ENCODE peak calls at places on chromosomes 7 and 10, in seven cellular contexts. A, H, Q, N, P, T and I are unnamed samples.

GRCh38 chr7:132577206-132578049 is 1.2 kb upstream of the PLXNA4 start:
- DNase-seq in A (no peak), H (peak), Q (peak), N (no peak), P (peak), T (peak), I (peak)

GRCh38 chr7:150379590-150380379 is 655 bp downstream of the ZNF775 start:
- DNase-seq in A (no peak), H (peak), Q (no peak), N (no peak), P (no peak), T (no peak), I (peak)

GRCh38 chr10:125742465-125742864 is 23.0 kb downstream of the EDRF1 start:
- DNase-seq in A (no peak), H (no peak), Q (peak), N (no peak), P (no peak), T (no peak), I (no peak)

GRCh38 chr10:119191881-119192280 is 13.3 kb upstream of the PRDX3 start:
- DNase-seq in A (no peak), H (no peak), Q (no peak), N (no peak), P (no peak), T (peak), I (no peak)

GRCh38 chr7:156791241-156791640 is 101.7 kb downstream of the LMBR1 start:
- DNase-seq in A (no peak), H (no peak), Q (no peak), N (no peak), P (no peak), T (no peak), I (no peak)

GRCh38 chr7:158024351-158024715 is 563.3 kb downstream of the PTPRN2 start:
- DNase-seq in A (no peak), H (no peak), Q (no peak), N (no peak), P (no peak), T (no peak), I (no peak)

GRCh38 chr10:113958631-113959382 is 84.9 kb upstream of the ADRB1 start:
- DNase-seq in A (peak), H (no peak), Q (peak), N (no peak), P (peak), T (peak), I (peak)

GRCh38 chr10:44395396-44395795 is 10.5 kb upstream of the CXCL12 start:
- DNase-seq in A (no peak), H (no peak), Q (no peak), N (no peak), P (peak), T (no peak), I (no peak)

GRCh38 chr7:67777119-67777518 is 780.5 kb downstream of the TYW1 start:
- DNase-seq in A (no peak), H (no peak), Q (no peak), N (no peak), P (no peak), T (no peak), I (no peak)

GRCh38 chr10:86354761-86355540 is 11.6 kb downstream of the GRID1 start:
- DNase-seq in A (no peak), H (no peak), Q (no peak), N (no peak), P (no peak), T (no peak), I (no peak)

GRCh38 chr10:16816142-16816541 is 1.1 kb downstream of the RSU1 start:
- DNase-seq in A (no peak), H (peak), Q (no peak), N (no peak), P (no peak), T (peak), I (peak)

GRCh38 chr7:140016540-140016939 is 46.2 kb downstream of the PARP12 start:
- DNase-seq in A (no peak), H (no peak), Q (no peak), N (no peak), P (no peak), T (no peak), I (no peak)

GRCh38 chr10:17652585-17652984 is 8.6 kb downstream of the STAM start:
- DNase-seq in A (no peak), H (no peak), Q (no peak), N (no peak), P (no peak), T (no peak), I (no peak)